ENCODE peak calls at places on chromosomes 5 and 9, in eight cellular contexts. U is endodermal cell, M is MCF 10A, O is endothelial cell, X is AG10803, G is right atrium auricular region, D is omental fat pad, H is nephron progenitor cell. R is an unnamed sample.

GRCh38 chr5:14581333-14581890 is at the start of gene OTULINL:
- DNase-seq in G (peak), X (peak), M (peak), U (peak), O (peak), H (peak), D (peak), R (peak)

GRCh38 chr5:134503088-134503936 is 22.2 kb upstream of the JADE2 start:
- DNase-seq in G (peak), U (peak), H (no peak), O (peak), M (peak), X (peak), D (no peak), R (no peak)

GRCh38 chr5:24141046-24141445 is 503.7 kb downstream of the CDH10 start:
- DNase-seq in M (no peak), D (no peak), G (no peak), O (no peak), X (peak), U (peak), H (no peak), R (no peak)

GRCh38 chr9:106075991-106076390 is 381.6 kb downstream of the TMEM38B start:
- DNase-seq in U (no peak), M (peak), X (peak), D (no peak), O (no peak), G (no peak), H (no peak), R (no peak)

GRCh38 chr9:10268500-10269485 is 344.0 kb downstream of the PTPRD start:
- DNase-seq in X (no peak), D (no peak), M (peak), U (peak), O (peak), H (peak), G (no peak), R (no peak)

GRCh38 chr9:32468740-32469139 is 57.3 kb downstream of the RIGI start:
- DNase-seq in U (no peak), O (no peak), D (no peak), G (no peak), H (no peak), M (no peak), X (no peak), R (no peak)

GRCh38 chr5:150642567-150642927 is 2.1 kb downstream of the SYNPO start:
- DNase-seq in O (no peak), H (no peak), M (peak), X (peak), U (no peak), G (peak), D (no peak), R (no peak)

GRCh38 chr5:180825768-180826525 is 23.3 kb upstream of the MGAT1 start:
- DNase-seq in H (no peak), O (no peak), U (no peak), G (peak), D (no peak), X (peak), M (peak), R (no peak)

GRCh38 chr5:36985387-36985786 is 108.8 kb downstream of the NIPBL start:
- DNase-seq in D (no peak), H (no peak), G (no peak), U (no peak), X (no peak), O (no peak), M (no peak), R (no peak)

GRCh38 chr5:67577424-67577823 is 380.8 kb upstream of the CD180 start:
- DNase-seq in H (no peak), U (no peak), O (no peak), M (peak), X (peak), D (no peak), G (no peak), R (no peak)

GRCh38 chr5:141636413-141637265 is at the start of the genes HDAC3 and RELL2:
- DNase-seq in H (peak), D (peak), O (peak), M (peak), U (peak), X (peak), G (peak), R (peak)

GRCh38 chr9:87869082-87869481 is 13.6 kb upstream of the SPATA31E1 start:
- DNase-seq in G (no peak), U (peak), D (no peak), H (no peak), M (no peak), O (no peak), X (no peak), R (no peak)

GRCh38 chr5:132095745-132096084 is 22.1 kb downstream of the CSF2 start:
- DNase-seq in G (no peak), D (no peak), X (no peak), U (no peak), O (no peak), H (no peak), M (no peak), R (no peak)

GRCh38 chr5:78602400-78602799 is 46.2 kb downstream of the LHFPL2 start:
- DNase-seq in M (no peak), H (no peak), G (no peak), U (no peak), O (no peak), D (no peak), X (no peak), R (no peak)

GRCh38 chr9:97425992-97426336 is 14.1 kb downstream of the TDRD7 start:
- DNase-seq in G (no peak), X (no peak), M (no peak), O (no peak), H (no peak), U (no peak), D (no peak), R (no peak)

GRCh38 chr5:175742290-175742994 is 84.6 kb downstream of the HRH2 start:
- DNase-seq in U (no peak), O (no peak), D (no peak), X (no peak), H (no peak), M (no peak), G (no peak), R (no peak)

GRCh38 chr5:169107316-169107715 is 193.6 kb downstream of the SLIT3 start:
- DNase-seq in U (no peak), O (no peak), X (peak), G (no peak), M (no peak), D (no peak), H (no peak), R (no peak)

GRCh38 chr5:34659168-34659567 is 3.0 kb downstream of the RAI14 start:
- DNase-seq in D (no peak), H (no peak), X (no peak), G (no peak), U (no peak), M (no peak), O (no peak), R (no peak)

GRCh38 chr5:34656001-34656699 is at the start of gene RAI14:
- DNase-seq in H (peak), D (peak), O (peak), X (peak), G (peak), U (peak), M (peak), R (peak)

GRCh38 chr5:34657550-34657921 is 1.4 kb downstream of the RAI14 start:
- DNase-seq in D (no peak), O (peak), H (peak), G (no peak), U (peak), X (peak), M (peak), R (no peak)

GRCh38 chr5:34656700-34657549 is 797 bp downstream of the RAI14 start:
- DNase-seq in G (no peak), O (peak), D (no peak), M (peak), U (peak), H (peak), X (no peak), R (no peak)

DNA sequence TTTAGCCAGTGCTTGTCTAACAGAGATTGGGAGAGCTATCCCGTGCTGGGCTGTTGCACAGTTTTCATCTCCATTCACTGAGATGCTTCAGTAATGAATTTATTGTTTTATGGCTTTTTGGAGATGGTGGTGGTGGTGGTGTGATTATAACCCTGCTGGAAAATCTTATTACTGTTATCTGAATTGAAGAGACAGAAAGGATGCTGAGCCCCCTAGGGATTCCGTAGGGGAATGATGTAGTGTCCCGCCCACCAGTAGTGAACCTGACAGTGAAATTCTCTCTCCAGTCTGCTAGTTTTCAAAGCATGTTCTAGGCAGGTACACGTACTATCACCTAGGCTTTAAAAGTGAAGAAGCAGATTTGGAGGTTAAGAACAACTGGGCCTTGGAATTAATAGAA is 1.9 kb downstream of the RAI14 start:
- DNase-seq in H (no peak), M (peak), O (no peak), U (no peak), X (peak), D (no peak), G (no peak), R (no peak)
- TF ChIP-seq CTCF in H (no peak), M (no peak), O (no peak), U (peak), X (peak), D (no peak), G (no peak), R (no peak)

GRCh38 chr9:131567910-131568309 is 22.6 kb downstream of the PRRT1B start:
- DNase-seq in D (no peak), X (no peak), U (no peak), G (no peak), H (no peak), M (no peak), O (no peak), R (no peak)
- TF ChIP-seq CTCF in D (no peak), X (no peak), U (no peak), G (no peak), H (no peak), M (no peak), O (no peak), R (no peak)

GRCh38 chr9:14935917-14936316 is 25.7 kb upstream of the FREM1 start:
- DNase-seq in X (no peak), O (no peak), U (no peak), M (no peak), D (no peak), G (no peak), H (no peak), R (no peak)
- TF ChIP-seq CTCF in X (no peak), O (no peak), U (no peak), M (no peak), D (no peak), G (no peak), H (no peak), R (no peak)

DNA sequence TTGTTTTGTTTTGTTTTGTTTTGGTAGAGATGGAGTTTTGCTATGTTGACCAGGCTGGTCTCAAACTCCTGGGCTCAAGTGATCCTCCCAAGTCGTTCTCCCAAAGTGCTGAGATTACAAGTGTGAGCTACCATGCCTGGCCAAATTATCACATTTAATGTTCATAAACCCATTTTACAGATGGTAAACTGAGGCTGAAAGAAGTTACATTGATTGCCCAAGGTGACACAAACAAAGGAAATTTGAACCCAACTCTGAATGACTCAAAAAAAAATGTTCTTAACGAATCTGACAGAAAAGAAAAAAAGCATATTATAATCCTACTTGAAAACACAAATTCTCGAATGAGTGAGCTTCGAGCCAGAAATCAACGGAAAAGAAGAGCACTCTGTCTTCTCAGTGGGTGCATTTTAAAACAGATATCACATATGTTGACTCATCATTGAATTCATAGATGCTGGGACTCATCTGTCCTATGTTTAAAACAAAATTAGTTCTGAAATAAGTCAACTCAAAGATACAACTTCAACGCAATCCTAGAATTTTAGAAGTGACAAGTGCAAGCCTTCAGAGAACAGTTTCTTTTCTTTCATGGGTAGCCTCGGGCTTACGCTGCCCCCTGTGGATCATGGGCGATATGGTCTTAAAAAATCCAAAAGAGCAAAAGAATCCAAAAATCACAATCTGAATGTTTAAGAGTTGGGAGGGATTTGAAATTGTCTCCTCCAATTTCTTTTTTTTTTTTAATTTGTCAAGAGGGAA is 28.4 kb downstream of the TIMD4 start:
- DNase-seq in X (peak), G (no peak), H (peak), U (peak), O (peak), M (no peak), D (no peak), R (no peak)
- TF ChIP-seq CTCF in X (peak), G (peak), H (peak), U (peak), O (peak), M (peak), D (no peak), R (no peak)

R was measured in activated B cell treated with CpG ODN at 0.5 μM for 24 hours.